ENCODE peak calls at places on chromosome 17, in six cellular contexts. D is HL-60, S is transverse colon, K is prostate gland, A is SK-N-SH, J is breast epithelium. E is an unnamed sample.

GRCh38 chr17:60766778-60767190 is 89.1 kb downstream of the BCAS3 start:
- DNase-seq in D (no peak), S (no peak), K (no peak), A (no peak), J (no peak), E (no peak)

GRCh38 chr17:55601874-55602364 is 90.7 kb upstream of the SMIM36 start:
- DNase-seq in D (peak), S (no peak), K (no peak), A (peak), J (no peak), E (no peak)

GRCh38 chr17:79223471-79223870 is 148.8 kb downstream of the ENGASE start:
- DNase-seq in D (no peak), S (no peak), K (no peak), A (peak), J (no peak), E (no peak)

GRCh38 chr17:49986396-49987289 is 8.4 kb downstream of the DLX3 start:
- DNase-seq in D (no peak), S (no peak), K (no peak), A (peak), J (no peak), E (no peak)

GRCh38 chr17:65071861-65072260 is 15.3 kb upstream of the GNA13 start:
- DNase-seq in D (no peak), S (no peak), K (no peak), A (no peak), J (no peak), E (no peak)

GRCh38 chr17:45906927-45907622 is 12.7 kb downstream of the MAPT start:
- DNase-seq in D (no peak), S (no peak), K (no peak), A (no peak), J (no peak), E (no peak)

GRCh38 chr17:29225388-29225787 is 21.3 kb upstream of the CRYBA1 start:
- DNase-seq in D (no peak), S (no peak), K (no peak), A (no peak), J (no peak), E (no peak)

GRCh38 chr17:69874220-69874670 is 200.8 kb upstream of the KCNJ16 start:
- DNase-seq in D (no peak), S (no peak), K (no peak), A (no peak), J (no peak), E (no peak)

GRCh38 chr17:41026668-41027471 is at the start of gene KRTAP1-5:
- DNase-seq in D (no peak), S (no peak), K (no peak), A (no peak), J (no peak), E (no peak)

GRCh38 chr17:33243732-33244131 is 49.4 kb downstream of the ASIC2 start:
- DNase-seq in D (no peak), S (no peak), K (no peak), A (no peak), J (no peak), E (no peak)

GRCh38 chr17:40122466-40122943 is 734 bp downstream of the MSL1 start:
- DNase-seq in D (peak), S (peak), K (no peak), A (peak), J (no peak), E (no peak)

GRCh38 chr17:46984341-46984740 is 5.3 kb upstream of the RPRML start:
- DNase-seq in D (no peak), S (peak), K (no peak), A (peak), J (no peak), E (no peak)

GRCh38 chr17:2931901-2932300 is 131.5 kb downstream of the OR1D5 start:
- DNase-seq in D (no peak), S (no peak), K (no peak), A (no peak), J (no peak), E (no peak)

GRCh38 chr17:19502517-19502916 is 31.1 kb upstream of the SLC47A1 start:
- DNase-seq in D (peak), S (no peak), K (no peak), A (no peak), J (no peak), E (no peak)

GRCh38 chr17:82985973-82986372 is 93.4 kb upstream of the METRNL start:
- DNase-seq in D (peak), S (peak), K (no peak), A (peak), J (peak), E (no peak)

GRCh38 chr17:60695960-60696359 is 18.3 kb downstream of the BCAS3 start:
- DNase-seq in D (no peak), S (no peak), K (no peak), A (no peak), J (no peak), E (no peak)

GRCh38 chr17:73393962-73394361 is 82.2 kb upstream of the CDC42EP4 start:
- DNase-seq in D (no peak), S (no peak), K (no peak), A (peak), J (no peak), E (no peak)

GRCh38 chr17:59300941-59301340 is 30.5 kb upstream of the YPEL2 start:
- DNase-seq in D (no peak), S (no peak), K (no peak), A (no peak), J (no peak), E (no peak)

GRCh38 chr17:29010586-29010985 is 4.8 kb upstream of the SEZ6 start:
- DNase-seq in D (no peak), S (no peak), K (no peak), A (no peak), J (no peak), E (no peak)

GRCh38 chr17:5758651-5759050 is 174.3 kb upstream of the NLRP1 start:
- DNase-seq in D (no peak), S (no peak), K (no peak), A (no peak), J (no peak), E (no peak)

GRCh38 chr17:67218385-67218950 is 26.5 kb downstream of the HELZ start:
- DNase-seq in D (no peak), S (no peak), K (no peak), A (no peak), J (no peak), E (no peak)

GRCh38 chr17:40418428-40418706 is 671 bp upstream of the TOP2A start:
- DNase-seq in D (no peak), S (no peak), K (no peak), A (no peak), J (no peak), E (no peak)

GRCh38 chr17:45751466-45751865 is 32.7 kb upstream of the CRHR1 start:
- DNase-seq in D (no peak), S (no peak), K (no peak), A (no peak), J (no peak), E (no peak)

GRCh38 chr17:50274142-50274944 is at the start of gene TMEM92:
- DNase-seq in D (peak), S (peak), K (no peak), A (peak), J (no peak), E (no peak)

GRCh38 chr17:11825902-11826301 is 171.4 kb downstream of the ZNF18 start:
- DNase-seq in D (no peak), S (no peak), K (no peak), A (no peak), J (no peak), E (no peak)

GRCh38 chr17:5772720-5773119 is 188.4 kb upstream of the NLRP1 start:
- DNase-seq in D (no peak), S (no peak), K (no peak), A (no peak), J (peak), E (no peak)

GRCh38 chr17:75752405-75753192 is 12.4 kb downstream of the GALK1 start:
- DNase-seq in D (no peak), S (no peak), K (no peak), A (no peak), J (no peak), E (no peak)

GRCh38 chr17:19958023-19958422 is 19.6 kb downstream of the AKAP10 start:
- DNase-seq in D (no peak), S (no peak), K (no peak), A (peak), J (no peak), E (no peak)

GRCh38 chr17:65389956-65390355 is 171.5 kb downstream of the AXIN2 start:
- DNase-seq in D (no peak), S (no peak), K (no peak), A (no peak), J (no peak), E (no peak)

GRCh38 chr17:17061516-17061915 is 19.3 kb downstream of the MPRIP start:
- DNase-seq in D (no peak), S (no peak), K (no peak), A (no peak), J (no peak), E (no peak)

GRCh38 chr17:17062356-17062755 is 20.1 kb downstream of the MPRIP start:
- DNase-seq in D (no peak), S (no peak), K (no peak), A (no peak), J (no peak), E (no peak)

GRCh38 chr17:17064322-17064721 is 22.1 kb downstream of the MPRIP start:
- DNase-seq in D (no peak), S (peak), K (no peak), A (no peak), J (no peak), E (no peak)

GRCh38 chr17:17063546-17064122 is 21.4 kb downstream of the MPRIP start:
- DNase-seq in D (peak), S (peak), K (no peak), A (no peak), J (peak), E (no peak)

GRCh38 chr17:17062866-17063265 is 20.6 kb downstream of the MPRIP start:
- DNase-seq in D (peak), S (no peak), K (no peak), A (no peak), J (no peak), E (no peak)
- H3K27ac ChIP-seq in D (no peak), S (no peak), K (no peak), A (no peak), J (peak), E (no peak)

GRCh38 chr17:81924557-81925532 is 2.7 kb downstream of the MAFG start:
- DNase-seq in D (peak), S (no peak), K (no peak), A (no peak), J (no peak), E (no peak)

GRCh38 chr17:81927145-81927652 is 336 bp downstream of the MAFG start:
- DNase-seq in D (no peak), S (no peak), K (no peak), A (no peak), J (no peak), E (no peak)

GRCh38 chr17:81925860-81926450 is 1.6 kb downstream of the MAFG start:
- DNase-seq in D (no peak), S (no peak), K (no peak), A (no peak), J (no peak), E (no peak)

GRCh38 chr17:81927653-81928496 is at the start of gene MAFG:
- DNase-seq in D (peak), S (peak), K (peak), A (peak), J (peak), E (peak)

GRCh38 chr17:81926451-81927144 is 937 bp downstream of the MAFG start:
- DNase-seq in D (peak), S (peak), K (peak), A (peak), J (peak), E (no peak)
- TF ChIP-seq POLR2AphosphoS5 in D (no peak), S (peak), K (peak), A (peak), J (no peak), E (no peak)

DNA sequence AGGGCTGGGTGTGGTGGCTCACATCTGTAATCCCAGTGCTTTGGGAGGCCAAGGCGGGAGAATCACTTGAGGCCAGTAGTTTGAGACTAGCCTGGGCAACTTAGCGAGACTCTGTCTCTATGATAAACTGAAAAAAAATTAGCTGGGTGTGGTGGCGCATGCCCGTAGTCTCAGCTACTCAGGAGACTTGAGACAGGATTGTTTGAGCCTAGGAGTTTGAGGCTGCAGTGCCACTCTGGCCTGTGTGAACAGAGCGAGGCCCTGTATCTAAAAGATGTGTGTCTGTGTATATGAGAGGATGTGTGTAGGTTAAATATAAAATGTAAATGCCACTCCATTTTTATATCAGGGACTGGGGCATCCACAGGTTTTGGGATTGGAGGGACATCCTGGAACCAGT is 13.4 kb downstream of the SEC14L1 start:
- DNase-seq in D (no peak), S (no peak), K (no peak), A (no peak), J (no peak), E (no peak)
- H3K27ac ChIP-seq in D (no peak), S (no peak), K (no peak), A (no peak), J (peak), E (no peak)

DNA sequence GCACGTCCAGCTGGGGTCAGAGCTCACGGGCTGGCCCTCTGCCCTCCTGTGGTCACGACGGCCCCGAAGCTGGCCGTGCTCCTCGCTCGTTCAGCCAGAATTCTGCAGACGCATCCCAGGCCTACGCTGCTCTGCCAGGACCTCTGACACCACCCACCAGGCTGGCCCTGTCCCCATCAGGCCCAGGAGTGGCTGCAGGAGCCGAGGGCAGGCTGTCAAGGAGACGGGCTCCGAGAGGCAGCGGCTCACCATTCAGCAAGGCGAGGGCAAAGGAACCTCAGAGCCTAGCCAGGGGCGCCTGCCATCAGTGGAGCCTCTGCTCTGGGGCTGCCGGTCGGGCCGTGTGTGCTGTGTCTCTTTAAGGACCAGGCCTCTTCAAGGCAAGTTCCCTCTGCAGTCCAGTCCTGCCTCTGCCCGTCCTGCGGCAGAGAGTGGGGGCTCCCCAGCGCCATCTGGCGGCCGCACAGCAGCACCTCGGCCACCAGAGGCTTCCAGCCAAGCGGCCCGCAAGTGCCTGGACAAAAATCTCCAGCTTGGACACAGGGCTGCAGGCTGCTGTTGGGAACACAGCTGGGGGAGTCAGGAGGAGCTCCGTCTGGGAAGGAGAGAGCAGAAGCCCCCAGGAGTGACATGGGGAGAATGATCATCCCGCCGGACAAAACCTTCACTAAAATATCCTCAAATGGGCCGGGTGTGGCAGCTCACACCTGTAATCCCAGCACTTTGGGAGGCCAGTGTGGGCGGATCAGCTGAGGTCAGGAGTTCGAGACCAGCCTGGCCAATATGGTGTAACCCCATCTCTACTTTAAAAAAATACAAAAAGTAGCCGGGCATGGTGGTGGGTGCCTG is 7.4 kb upstream of the ABR start:
- DNase-seq in D (peak), S (peak), K (peak), A (peak), J (peak), E (no peak)
- TF ChIP-seq POLR2AphosphoS5 in D (no peak), S (no peak), K (peak), A (no peak), J (peak), E (no peak)